ENCODE peak calls at places on chromosomes 11 and 22, in ten cellular contexts. One of them, this sample, is unnamed.

GRCh38 chr11:128779036-128779435 is 85.2 kb downstream of the FLI1 start:
- DNase-seq in T-helper 2 cell: no peak
- DNase-seq in stimulated activated CD4-positive, alpha-beta T cell treated with anti-CD3 and anti-CD28 coated beads, Interleukin-4, amount 100 ng/mL, for 24 hours: no peak
- DNase-seq in NCI-H2081: no peak
- DNase-seq in activated CD8-positive, alpha-beta memory T cell treated with anti-CD3 and anti-CD28 coated beads for 4 hours: no peak
- DNase-seq in right cardiac atrium: no peak
- DNase-seq in NCI-H774: no peak
- DNase-seq in mucosa of descending colon: no peak
- DNase-seq in AG10803: no peak
- DNase-seq in neural progenitor cell: no peak
- DNase-seq in this sample: peak

GRCh38 chr22:43118953-43119458 is 8.5 kb downstream of the BIK start:
- DNase-seq in mucosa of descending colon: peak
- DNase-seq in NCI-H2081: no peak
- DNase-seq in AG10803: no peak
- DNase-seq in stimulated activated CD4-positive, alpha-beta T cell treated with anti-CD3 and anti-CD28 coated beads, Interleukin-4, amount 100 ng/mL, for 24 hours: no peak
- DNase-seq in activated CD8-positive, alpha-beta memory T cell treated with anti-CD3 and anti-CD28 coated beads for 4 hours: no peak
- DNase-seq in neural progenitor cell: no peak
- DNase-seq in T-helper 2 cell: no peak
- DNase-seq in NCI-H774: no peak
- DNase-seq in right cardiac atrium: no peak
- DNase-seq in this sample: no peak

GRCh38 chr11:468493-468892 is 18.4 kb downstream of the PTDSS2 start:
- DNase-seq in NCI-H774: no peak
- DNase-seq in mucosa of descending colon: no peak
- DNase-seq in T-helper 2 cell: no peak
- DNase-seq in AG10803: no peak
- DNase-seq in NCI-H2081: no peak
- DNase-seq in activated CD8-positive, alpha-beta memory T cell treated with anti-CD3 and anti-CD28 coated beads for 4 hours: no peak
- DNase-seq in stimulated activated CD4-positive, alpha-beta T cell treated with anti-CD3 and anti-CD28 coated beads, Interleukin-4, amount 100 ng/mL, for 24 hours: no peak
- DNase-seq in neural progenitor cell: no peak
- DNase-seq in right cardiac atrium: no peak
- DNase-seq in this sample: no peak

GRCh38 chr22:38347181-38347943 is 30.1 kb upstream of the CSNK1E start:
- DNase-seq in AG10803: no peak
- DNase-seq in NCI-H774: no peak
- DNase-seq in activated CD8-positive, alpha-beta memory T cell treated with anti-CD3 and anti-CD28 coated beads for 4 hours: no peak
- DNase-seq in mucosa of descending colon: peak
- DNase-seq in right cardiac atrium: no peak
- DNase-seq in T-helper 2 cell: no peak
- DNase-seq in NCI-H2081: no peak
- DNase-seq in neural progenitor cell: no peak
- DNase-seq in stimulated activated CD4-positive, alpha-beta T cell treated with anti-CD3 and anti-CD28 coated beads, Interleukin-4, amount 100 ng/mL, for 24 hours: no peak
- DNase-seq in this sample: no peak

GRCh38 chr11:31943056-31943780 is 132.1 kb upstream of the PAX6 start:
- DNase-seq in activated CD8-positive, alpha-beta memory T cell treated with anti-CD3 and anti-CD28 coated beads for 4 hours: no peak
- DNase-seq in stimulated activated CD4-positive, alpha-beta T cell treated with anti-CD3 and anti-CD28 coated beads, Interleukin-4, amount 100 ng/mL, for 24 hours: no peak
- DNase-seq in right cardiac atrium: no peak
- DNase-seq in mucosa of descending colon: no peak
- DNase-seq in NCI-H2081: no peak
- DNase-seq in AG10803: no peak
- DNase-seq in T-helper 2 cell: peak
- DNase-seq in neural progenitor cell: peak
- DNase-seq in NCI-H774: no peak
- DNase-seq in this sample: no peak

GRCh38 chr11:68950268-68950667 is 30.5 kb downstream of the MRGPRD start:
- DNase-seq in T-helper 2 cell: peak
- DNase-seq in neural progenitor cell: peak
- DNase-seq in right cardiac atrium: no peak
- DNase-seq in NCI-H774: no peak
- DNase-seq in activated CD8-positive, alpha-beta memory T cell treated with anti-CD3 and anti-CD28 coated beads for 4 hours: no peak
- DNase-seq in mucosa of descending colon: no peak
- DNase-seq in NCI-H2081: no peak
- DNase-seq in stimulated activated CD4-positive, alpha-beta T cell treated with anti-CD3 and anti-CD28 coated beads, Interleukin-4, amount 100 ng/mL, for 24 hours: no peak
- DNase-seq in AG10803: no peak
- DNase-seq in this sample: no peak

GRCh38 chr11:94924074-94925031 is 49.0 kb downstream of the CWC15 start:
- DNase-seq in mucosa of descending colon: no peak
- DNase-seq in T-helper 2 cell: peak
- DNase-seq in right cardiac atrium: no peak
- DNase-seq in stimulated activated CD4-positive, alpha-beta T cell treated with anti-CD3 and anti-CD28 coated beads, Interleukin-4, amount 100 ng/mL, for 24 hours: no peak
- DNase-seq in AG10803: no peak
- DNase-seq in activated CD8-positive, alpha-beta memory T cell treated with anti-CD3 and anti-CD28 coated beads for 4 hours: no peak
- DNase-seq in neural progenitor cell: no peak
- DNase-seq in NCI-H774: no peak
- DNase-seq in NCI-H2081: no peak
- DNase-seq in this sample: peak

GRCh38 chr22:29481265-29482000 is 1.4 kb downstream of the NEFH start:
- DNase-seq in right cardiac atrium: no peak
- DNase-seq in stimulated activated CD4-positive, alpha-beta T cell treated with anti-CD3 and anti-CD28 coated beads, Interleukin-4, amount 100 ng/mL, for 24 hours: no peak
- DNase-seq in NCI-H774: no peak
- DNase-seq in NCI-H2081: no peak
- DNase-seq in AG10803: peak
- DNase-seq in mucosa of descending colon: peak
- DNase-seq in T-helper 2 cell: no peak
- DNase-seq in neural progenitor cell: peak
- DNase-seq in activated CD8-positive, alpha-beta memory T cell treated with anti-CD3 and anti-CD28 coated beads for 4 hours: no peak
- DNase-seq in this sample: no peak

GRCh38 chr11:48024635-48025071 is 44.3 kb downstream of the PTPRJ start:
- DNase-seq in AG10803: no peak
- DNase-seq in T-helper 2 cell: no peak
- DNase-seq in mucosa of descending colon: no peak
- DNase-seq in activated CD8-positive, alpha-beta memory T cell treated with anti-CD3 and anti-CD28 coated beads for 4 hours: no peak
- DNase-seq in NCI-H774: no peak
- DNase-seq in neural progenitor cell: no peak
- DNase-seq in right cardiac atrium: no peak
- DNase-seq in stimulated activated CD4-positive, alpha-beta T cell treated with anti-CD3 and anti-CD28 coated beads, Interleukin-4, amount 100 ng/mL, for 24 hours: no peak
- DNase-seq in NCI-H2081: peak
- DNase-seq in this sample: no peak

GRCh38 chr11:128157423-128158298 is 429.7 kb downstream of the ETS1 start:
- DNase-seq in AG10803: peak
- DNase-seq in activated CD8-positive, alpha-beta memory T cell treated with anti-CD3 and anti-CD28 coated beads for 4 hours: peak
- DNase-seq in stimulated activated CD4-positive, alpha-beta T cell treated with anti-CD3 and anti-CD28 coated beads, Interleukin-4, amount 100 ng/mL, for 24 hours: peak
- DNase-seq in T-helper 2 cell: peak
- DNase-seq in NCI-H2081: peak
- DNase-seq in neural progenitor cell: peak
- DNase-seq in right cardiac atrium: no peak
- DNase-seq in NCI-H774: peak
- DNase-seq in mucosa of descending colon: no peak
- DNase-seq in this sample: peak

GRCh38 chr11:6095798-6096197 is 11.7 kb upstream of the OR56B4 start:
- DNase-seq in activated CD8-positive, alpha-beta memory T cell treated with anti-CD3 and anti-CD28 coated beads for 4 hours: no peak
- DNase-seq in stimulated activated CD4-positive, alpha-beta T cell treated with anti-CD3 and anti-CD28 coated beads, Interleukin-4, amount 100 ng/mL, for 24 hours: no peak
- DNase-seq in NCI-H2081: no peak
- DNase-seq in T-helper 2 cell: no peak
- DNase-seq in AG10803: no peak
- DNase-seq in neural progenitor cell: no peak
- DNase-seq in mucosa of descending colon: no peak
- DNase-seq in NCI-H774: no peak
- DNase-seq in right cardiac atrium: no peak
- DNase-seq in this sample: no peak

GRCh38 chr11:114250180-114250579 is 46.0 kb upstream of the NNMT start:
- DNase-seq in neural progenitor cell: no peak
- DNase-seq in stimulated activated CD4-positive, alpha-beta T cell treated with anti-CD3 and anti-CD28 coated beads, Interleukin-4, amount 100 ng/mL, for 24 hours: no peak
- DNase-seq in NCI-H2081: no peak
- DNase-seq in T-helper 2 cell: no peak
- DNase-seq in AG10803: no peak
- DNase-seq in activated CD8-positive, alpha-beta memory T cell treated with anti-CD3 and anti-CD28 coated beads for 4 hours: no peak
- DNase-seq in right cardiac atrium: no peak
- DNase-seq in mucosa of descending colon: no peak
- DNase-seq in NCI-H774: no peak
- DNase-seq in this sample: no peak